ENCODE peak calls at places on chromosomes 2 and 18, in seven cellular contexts. X, I, U, R, J, N and G are unnamed samples.

GRCh38 chr2:34836361-34836760 is 1237.3 kb upstream of the FAM98A start:
- DNase-seq in U (no peak), J (no peak), I (no peak), X (no peak), N (no peak), R (no peak), G (no peak)

GRCh38 chr2:31255911-31256571 is 22.1 kb downstream of the EHD3 start:
- DNase-seq in N (no peak), U (peak; percentile 35), J (no peak), X (peak; percentile 87), R (no peak), I (no peak), G (no peak)

GRCh38 chr2:175804130-175804529 is 197.9 kb downstream of the LNPK start:
- DNase-seq in U (no peak), J (no peak), I (no peak), N (no peak), R (no peak), X (no peak), G (no peak)

GRCh38 chr2:118774458-118775133 is 72.9 kb downstream of the EN1 start:
- DNase-seq in N (peak; percentile 61), J (peak; percentile 25), R (peak; percentile 16), I (peak; percentile 88), U (peak; percentile 7), X (no peak), G (peak; percentile 47)

GRCh38 chr18:45755936-45756335 is 32.0 kb downstream of the SLC14A1 start:
- DNase-seq in R (no peak), X (no peak), I (no peak), N (peak; percentile 89), J (peak; percentile 83), U (peak; percentile 79), G (peak; percentile 93)

GRCh38 chr2:229098810-229099209 is 172.3 kb downstream of the PID1 start:
- DNase-seq in U (no peak), X (no peak), J (no peak), I (no peak), N (no peak), R (no peak), G (no peak)

GRCh38 chr2:15521782-15522181 is 39.4 kb downstream of the NBAS start:
- DNase-seq in N (peak; percentile 23), X (no peak), U (peak; percentile 22), R (no peak), J (no peak), I (no peak), G (no peak)

GRCh38 chr2:167489307-167489706 is 601.0 kb downstream of the XIRP2 start:
- DNase-seq in R (no peak), I (no peak), X (no peak), U (no peak), J (no peak), N (no peak), G (no peak)

GRCh38 chr2:118019821-118020220 is 6.0 kb upstream of the CCDC93 start:
- DNase-seq in I (no peak), R (no peak), J (no peak), N (no peak), U (no peak), X (no peak), G (no peak)

GRCh38 chr2:10016001-10016801 is 27.1 kb upstream of the KLF11 start:
- DNase-seq in N (no peak), J (no peak), I (no peak), R (no peak), X (no peak), U (no peak), G (no peak)

GRCh38 chr18:21735452-21736015 is 5.1 kb upstream of the MIB1 start:
- DNase-seq in R (no peak), X (no peak), I (peak; percentile 66), N (peak; percentile 17), J (peak; percentile 36), U (peak; percentile 73), G (peak; percentile 57)

GRCh38 chr18:2036136-2036535 is 535.2 kb downstream of the METTL4 start:
- DNase-seq in I (no peak), U (no peak), J (no peak), X (no peak), R (no peak), N (peak; percentile 33), G (no peak)

GRCh38 chr18:38241216-38241615 is 675.6 kb upstream of the CELF4 start:
- DNase-seq in R (no peak), N (peak; percentile 13), I (no peak), J (no peak), U (no peak), X (no peak), G (no peak)

GRCh38 chr2:231386446-231386845 is 9.1 kb upstream of the B3GNT7 start:
- DNase-seq in X (no peak), J (no peak), U (peak; percentile 86), R (no peak), N (peak; percentile 90), I (no peak), G (peak; percentile 44)

GRCh38 chr2:142840438-142840837 is 37.0 kb upstream of the KYNU start:
- DNase-seq in I (no peak), J (no peak), N (no peak), U (no peak), R (no peak), X (no peak), G (no peak)

GRCh38 chr2:39124770-39125075 is 3.9 kb upstream of the SOS1 start:
- DNase-seq in X (no peak), U (no peak), R (no peak), I (no peak), J (peak; percentile 36), N (no peak), G (no peak)

GRCh38 chr2:164913011-164913410 is 42.3 kb downstream of the SLC38A11 start:
- DNase-seq in X (no peak), N (no peak), I (no peak), J (no peak), U (no peak), R (no peak), G (no peak)

GRCh38 chr18:41604964-41605363 is 350.1 kb upstream of the PIK3C3 start:
- DNase-seq in I (no peak), J (no peak), N (no peak), X (no peak), R (no peak), U (no peak), G (peak; percentile 14)

DNA sequence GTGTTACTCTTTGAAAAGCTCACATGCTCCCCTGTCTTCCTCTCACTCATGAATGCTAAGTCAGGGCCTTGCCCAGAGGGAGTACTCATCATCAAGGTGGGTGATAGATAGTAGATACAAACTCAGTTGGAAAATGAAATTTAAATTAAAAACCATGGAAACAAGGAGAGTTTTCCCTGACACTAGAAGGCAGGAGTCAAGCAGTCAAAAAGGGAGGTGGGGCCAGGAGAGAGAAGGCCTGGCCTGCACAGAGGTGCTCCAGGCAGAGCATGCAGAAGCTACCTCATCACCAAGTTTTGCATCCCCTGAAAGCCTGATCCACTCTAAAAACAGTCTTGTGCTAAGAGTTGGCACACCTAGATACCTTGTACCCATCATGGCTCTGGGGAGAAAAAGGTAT is 143.7 kb downstream of the MYO5B start:
- DNase-seq in J (no peak), I (no peak), R (peak; percentile 13), N (no peak), X (no peak), U (no peak), G (peak; percentile 6)
- TF ChIP-seq CTCF in J (no peak), I (peak; percentile 64), R (peak; percentile 19), N (no peak), X (peak; percentile 24), U (no peak), G (peak; percentile 23)

GRCh38 chr18:28048612-28049011 is 128.3 kb downstream of the CDH2 start:
- DNase-seq in N (no peak), X (no peak), R (no peak), I (no peak), J (no peak), U (no peak), G (no peak)
- H3K4me3 ChIP-seq in N (no peak overlapping the region), X (no peak overlapping the region), R (no peak overlapping the region), I (no peak overlapping the region), J (no peak overlapping the region), U (no peak overlapping the region), G (no peak overlapping the region)

GRCh38 chr2:181904022-181904632 is 12.6 kb downstream of the ITPRID2 start:
- DNase-seq in X (peak; percentile 42), U (peak; percentile 50), R (peak; percentile 39), J (no peak), N (peak; percentile 39), I (no peak), G (peak; percentile 71)
- TF ChIP-seq CTCF in X (peak; percentile 91), U (peak; percentile 64), R (peak; percentile 71), J (peak; percentile 51), N (peak; percentile 42), I (peak; percentile 58), G (peak; percentile 65)

DNA sequence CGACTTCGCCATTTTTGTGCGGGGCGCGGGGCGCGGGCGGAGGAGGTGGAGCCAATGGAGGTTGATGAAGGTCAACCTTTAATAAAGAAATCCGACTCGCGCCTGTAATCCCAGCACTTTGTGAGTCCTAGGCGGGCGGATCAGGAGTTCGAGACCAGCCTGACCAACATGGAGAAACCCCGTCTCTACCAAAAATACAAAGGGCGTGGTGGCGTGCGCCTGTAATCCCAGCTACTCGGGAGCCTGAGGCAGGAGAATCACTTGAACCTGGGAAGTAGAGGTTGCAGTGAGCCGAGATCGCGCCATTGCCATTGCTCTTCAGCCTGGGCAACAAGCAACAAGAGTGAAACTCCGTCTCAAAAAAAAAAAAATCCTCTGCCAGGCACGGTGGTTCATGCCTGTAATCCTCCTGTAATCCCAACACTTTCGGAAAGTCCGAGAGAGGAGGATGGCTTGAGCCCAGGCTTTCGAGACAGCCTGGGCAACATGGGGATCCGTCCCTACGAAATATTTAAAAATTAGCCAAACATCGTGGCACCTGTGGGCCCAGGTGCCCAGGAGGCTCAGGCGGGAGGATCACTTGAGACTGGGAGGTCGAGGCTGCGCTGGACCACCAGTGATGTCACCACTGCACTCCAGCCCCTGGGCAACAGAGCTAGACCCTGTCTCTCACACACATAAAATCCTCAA is 490 bp upstream of the PREB start:
- DNase-seq in R (no peak), N (no peak), U (no peak), J (no peak), X (no peak), I (no peak), G (no peak)
- H3K4me3 ChIP-seq in R (peak overlapping the region; percentile 89), N (no peak overlapping the region), U (no peak overlapping the region), J (no peak overlapping the region), X (peak overlapping the region; percentile 96), I (peak overlapping the region; percentile 10), G (peak overlapping the region; percentile 31)

GRCh38 chr2:189829092-189829843 is 45.0 kb downstream of the PMS1 start:
- DNase-seq in R (no peak), J (no peak), X (no peak), U (peak; percentile 43), N (peak; percentile 85), I (no peak), G (no peak)
- TF ChIP-seq CTCF in R (no peak), J (no peak), X (no peak), U (no peak), N (no peak), I (no peak), G (no peak)